ENCODE peak calls at places on chromosomes 7 and 10, in six cellular contexts. C, L, H, Q, N and G are unnamed samples.
A peak's percentile ranks its signal among the peaks of the same experiment; 100 is the strongest.

GRCh38 chr10:96541921-96542320 is 28.2 kb upstream of the TLL2 start:
- DNase-seq in Q (no peak), H (no peak), C (no peak), N (no peak), L (no peak), G (no peak)

GRCh38 chr10:48503293-48503911 is 101.5 kb downstream of the ARHGAP22 start:
- DNase-seq in H (no peak), Q (no peak), L (no peak), N (no peak), C (no peak), G (no peak)

GRCh38 chr7:70035509-70035908 is 437.2 kb downstream of the AUTS2 start:
- DNase-seq in H (no peak), N (no peak), L (no peak), C (no peak), Q (no peak), G (no peak)

GRCh38 chr10:124604214-124605000 is 139.8 kb downstream of the FAM53B start:
- DNase-seq in H (no peak), L (no peak), Q (no peak), N (no peak), C (no peak), G (no peak)

GRCh38 chr10:33180390-33180789 is 154.1 kb downstream of the NRP1 start:
- DNase-seq in Q (no peak), L (no peak), H (no peak), N (peak; percentile 4), C (no peak), G (no peak)

GRCh38 chr7:129468087-129468486 is 33.9 kb downstream of the STRIP2 start:
- DNase-seq in N (no peak), L (no peak), C (no peak), Q (no peak), H (no peak), G (no peak)

GRCh38 chr10:47453435-47454293 is 30.3 kb downstream of the ANXA8 start:
- DNase-seq in Q (no peak), N (no peak), C (no peak), L (no peak), H (no peak), G (no peak)

GRCh38 chr7:114789942-114790341 is 132.0 kb upstream of the MDFIC start:
- DNase-seq in L (no peak), N (no peak), C (no peak), H (peak; percentile 77), Q (no peak), G (no peak)

GRCh38 chr7:157432957-157433576 is 96.3 kb downstream of the DNAJB6 start:
- DNase-seq in N (no peak), C (peak; percentile 54), Q (no peak), L (peak; percentile 57), H (peak; percentile 40), G (peak; percentile 90)

GRCh38 chr7:111074772-111075152 is 16.2 kb upstream of the LRRN3 start:
- DNase-seq in H (peak; percentile 29), Q (no peak), C (no peak), L (peak; percentile 67), N (no peak), G (no peak)

GRCh38 chr7:111077001-111077400 is 13.9 kb upstream of the LRRN3 start:
- DNase-seq in L (no peak), H (no peak), Q (no peak), C (no peak), N (no peak), G (no peak)

GRCh38 chr7:111074071-111074771 is 16.7 kb upstream of the LRRN3 start:
- DNase-seq in N (no peak), Q (no peak), C (no peak), L (peak; percentile 41), H (no peak), G (no peak)

GRCh38 chr7:111075498-111075897 is 15.4 kb upstream of the LRRN3 start:
- DNase-seq in C (no peak), Q (no peak), L (no peak), H (no peak), N (no peak), G (no peak)

GRCh38 chr7:111076205-111076604 is 14.7 kb upstream of the LRRN3 start:
- DNase-seq in Q (no peak), L (peak; percentile 15), C (no peak), H (no peak), N (no peak), G (no peak)
- TF ChIP-seq MYC in Q (no peak), L (no peak), C (no peak), H (no peak), N (no peak), G (no peak)

GRCh38 chr7:6139189-6139996 is 108.2 kb downstream of the ANKRD61 start:
- DNase-seq in Q (no peak), C (no peak), L (no peak), N (no peak), H (no peak), G (peak; percentile 32)

GRCh38 chr7:6133249-6133648 is 102.1 kb downstream of the ANKRD61 start:
- DNase-seq in H (no peak), N (no peak), Q (no peak), L (no peak), C (no peak), G (no peak)

DNA sequence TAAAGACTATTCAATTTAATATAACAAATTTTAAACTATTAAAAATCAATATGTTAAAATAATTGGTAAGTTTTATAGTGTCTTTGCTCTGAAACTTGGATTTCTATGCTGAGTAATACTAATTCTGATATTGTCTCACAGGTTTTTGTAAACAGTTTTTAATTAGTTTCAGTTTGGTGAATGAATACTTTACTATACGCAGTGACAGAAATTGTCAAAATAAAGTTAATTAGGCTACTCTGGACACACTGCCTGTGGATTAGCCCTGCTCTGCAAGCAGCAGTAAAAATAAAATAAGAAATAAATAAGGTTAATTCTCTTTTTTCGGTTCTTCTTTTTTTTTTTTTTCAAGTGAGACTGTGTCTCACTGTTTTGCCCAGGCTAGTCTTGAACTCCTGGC is 105.3 kb downstream of the ANKRD61 start:
- DNase-seq in N (no peak), H (no peak), L (no peak), Q (no peak), C (no peak), G (no peak)
- H3K4me3 ChIP-seq in N (no peak overlapping the region), H (no peak overlapping the region), L (no peak overlapping the region), Q (no peak overlapping the region), C (no peak overlapping the region), G (no peak overlapping the region)

DNA sequence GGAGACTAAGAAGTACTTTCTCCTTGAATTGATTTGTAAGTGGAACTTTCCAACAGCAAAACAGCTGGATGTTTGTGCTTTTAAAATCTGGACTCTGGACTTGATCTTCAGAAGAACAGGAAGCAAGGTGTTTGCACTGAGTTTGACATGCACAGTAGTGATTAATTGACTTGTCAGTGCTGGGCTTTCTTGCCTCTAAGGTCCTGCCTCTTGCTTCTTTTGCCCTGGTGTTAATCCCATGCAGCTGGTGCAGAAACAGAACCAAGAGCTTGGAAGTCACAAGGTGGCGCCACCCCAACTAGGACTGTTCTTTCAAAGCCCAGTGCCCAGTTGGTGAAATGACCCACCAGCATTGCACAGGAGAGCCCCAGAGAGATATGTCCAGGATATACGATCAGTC is 66.8 kb upstream of the SEPHS1 start:
- DNase-seq in N (peak; percentile 88), H (peak; percentile 25), L (peak; percentile 64), C (no peak), Q (no peak), G (peak; percentile 3)
- TF ChIP-seq CTCF in N (peak; percentile 83), H (peak; percentile 18), L (peak; percentile 43), C (no peak), Q (no peak), G (no peak)

GRCh38 chr10:5461914-5462840 is 37.2 kb downstream of the CALML5 start:
- DNase-seq in L (peak; percentile 91), H (peak; percentile 32), C (no peak), N (no peak), Q (no peak), G (peak; percentile 61)

GRCh38 chr10:5462841-5463293 is 36.5 kb downstream of the CALML5 start:
- DNase-seq in H (no peak), C (no peak), N (no peak), L (no peak), Q (no peak), G (no peak)

GRCh38 chr10:5460468-5461200 is 38.7 kb downstream of the CALML5 start:
- DNase-seq in H (no peak), Q (no peak), C (no peak), L (no peak), N (no peak), G (no peak)

GRCh38 chr10:5458949-5459747 is 40.2 kb downstream of the CALML5 start:
- DNase-seq in C (no peak), Q (no peak), L (no peak), N (no peak), H (no peak), G (no peak)

DNA sequence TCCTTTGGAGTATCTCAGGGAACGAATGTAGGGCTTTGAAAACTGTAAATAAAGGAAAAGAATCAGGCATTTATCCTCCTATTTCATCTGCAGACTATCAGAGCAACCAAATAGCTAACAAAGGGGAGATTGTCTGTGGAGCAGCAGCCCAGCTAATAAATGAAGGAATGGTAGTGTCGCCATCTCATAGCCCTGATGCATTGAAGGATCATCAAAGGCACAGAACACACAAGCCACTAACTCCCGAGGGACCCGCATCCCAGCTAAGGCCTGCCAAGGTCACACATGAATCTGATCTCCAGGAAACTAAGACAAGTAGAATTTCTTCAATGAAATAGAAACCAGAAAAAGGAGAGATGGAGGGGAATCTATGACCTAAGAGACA is 38.2 kb downstream of the CALML5 start:
- DNase-seq in H (no peak), C (no peak), Q (no peak), L (no peak), N (no peak), G (peak; percentile 55)
- TF ChIP-seq MYC in H (no peak), C (no peak), Q (no peak), L (no peak), N (no peak), G (no peak)